ENCODE peak calls at places on chromosomes 2 and 18, in seven cellular contexts. X is spleen, R is cardiac muscle cell, S is type B pancreatic cell, Y is AG10803, J is kidney epithelial cell, Z is Caco-2. P is an unnamed sample.

GRCh38 chr2:86673976-86674670 is 46.0 kb upstream of the RMND5A start:
- DNase-seq in R (no peak), J (no peak), Z (no peak), S (no peak), Y (peak; percentile 12), X (no peak), P (no peak)

GRCh38 chr18:52236134-52236533 is 103.9 kb upstream of the DCC start:
- DNase-seq in X (no peak), Z (no peak), S (no peak), J (no peak), R (no peak), Y (peak; percentile 80), P (no peak)

GRCh38 chr2:222941510-222942032 is 80.7 kb downstream of the ACSL3 start:
- DNase-seq in Y (no peak), X (no peak), R (no peak), S (no peak), Z (no peak), J (no peak), P (no peak)

GRCh38 chr2:158181171-158181570 is 79.5 kb downstream of the UPP2 start:
- DNase-seq in X (no peak), Y (no peak), R (no peak), J (no peak), Z (no peak), S (no peak), P (no peak)

GRCh38 chr2:173307287-173307686 is 47.4 kb upstream of the CDCA7 start:
- DNase-seq in Y (no peak), J (no peak), X (no peak), Z (no peak), R (no peak), S (no peak), P (no peak)

GRCh38 chr2:240463274-240463865 is 27.9 kb downstream of the GPC1 start:
- DNase-seq in R (no peak), X (peak; percentile 71), Y (no peak), S (peak; percentile 69), J (no peak), Z (no peak), P (peak; percentile 84)

GRCh38 chr2:134440336-134440909 is 186.6 kb downstream of the MGAT5 start:
- DNase-seq in Z (no peak), R (no peak), X (peak; percentile 64), Y (no peak), J (no peak), S (no peak), P (no peak)

GRCh38 chr18:13285874-13286273 is 67.3 kb downstream of the LDLRAD4 start:
- DNase-seq in J (no peak), R (no peak), Z (no peak), X (no peak), S (no peak), Y (no peak), P (no peak)

GRCh38 chr2:30826916-30827315 is 19.7 kb upstream of the CAPN13 start:
- DNase-seq in Y (no peak), Z (no peak), S (no peak), X (no peak), J (no peak), R (no peak), P (no peak)

GRCh38 chr2:237483018-237483731 is 3.9 kb upstream of the MLPH start:
- DNase-seq in S (peak; percentile 50), Y (peak; percentile 42), X (peak; percentile 21), J (peak; percentile 85), R (no peak), Z (no peak), P (no peak)

GRCh38 chr2:42504364-42505230 is 10.8 kb upstream of the KCNG3 start:
- DNase-seq in J (no peak), R (no peak), Z (peak; percentile 34), S (no peak), X (no peak), Y (no peak), P (no peak)

GRCh38 chr2:28366496-28367282 is 26.0 kb upstream of the FOSL2 start:
- DNase-seq in R (peak; percentile 34), Y (no peak), J (no peak), Z (no peak), X (peak; percentile 83), S (no peak), P (peak; percentile 72)

GRCh38 chr2:113079123-113079522 is 11.4 kb downstream of the IL1F10 start:
- DNase-seq in X (no peak), R (no peak), J (peak; percentile 4), S (no peak), Z (no peak), Y (no peak), P (no peak)

GRCh38 chr2:181177376-181177775 is 197.0 kb downstream of the UBE2E3 start:
- DNase-seq in Z (no peak), J (no peak), Y (peak; percentile 26), R (no peak), X (no peak), S (no peak), P (no peak)

GRCh38 chr18:67243799-67244587 is 272.5 kb downstream of the DSEL start:
- DNase-seq in R (no peak), X (no peak), J (no peak), Z (no peak), Y (peak; percentile 12), S (no peak), P (no peak)

GRCh38 chr2:29841386-29842004 is 79.9 kb downstream of the ALK start:
- DNase-seq in R (peak; percentile 56), Y (peak; percentile 33), Z (no peak), J (no peak), X (no peak), S (no peak), P (no peak)

GRCh38 chr2:37904450-37904849 is 20.6 kb upstream of the RMDN2 start:
- DNase-seq in S (no peak), R (no peak), J (no peak), Z (no peak), Y (no peak), X (no peak), P (no peak)

GRCh38 chr18:3984163-3984757 is 470.8 kb downstream of the DLGAP1 start:
- DNase-seq in J (no peak), S (no peak), Y (no peak), X (no peak), Z (no peak), R (no peak), P (no peak)

GRCh38 chr2:212943351-212943750 is 208.1 kb downstream of the IKZF2 start:
- DNase-seq in Z (no peak), R (no peak), X (no peak), Y (peak; percentile 16), J (no peak), S (no peak), P (no peak)

GRCh38 chr2:10580170-10580539 is 109.6 kb downstream of the NOL10 start:
- DNase-seq in J (no peak), S (no peak), R (no peak), Z (no peak), Y (no peak), X (no peak), P (no peak)

GRCh38 chr2:126889501-126890135 is 9.1 kb upstream of the TEX51 start:
- DNase-seq in S (no peak), R (no peak), X (peak; percentile 57), Z (peak; percentile 25), J (no peak), Y (no peak), P (peak; percentile 56)

GRCh38 chr2:207128867-207129266 is 36.9 kb downstream of the KLF7 start:
- DNase-seq in S (no peak), X (no peak), R (no peak), Y (no peak), Z (no peak), J (no peak), P (no peak)

DNA sequence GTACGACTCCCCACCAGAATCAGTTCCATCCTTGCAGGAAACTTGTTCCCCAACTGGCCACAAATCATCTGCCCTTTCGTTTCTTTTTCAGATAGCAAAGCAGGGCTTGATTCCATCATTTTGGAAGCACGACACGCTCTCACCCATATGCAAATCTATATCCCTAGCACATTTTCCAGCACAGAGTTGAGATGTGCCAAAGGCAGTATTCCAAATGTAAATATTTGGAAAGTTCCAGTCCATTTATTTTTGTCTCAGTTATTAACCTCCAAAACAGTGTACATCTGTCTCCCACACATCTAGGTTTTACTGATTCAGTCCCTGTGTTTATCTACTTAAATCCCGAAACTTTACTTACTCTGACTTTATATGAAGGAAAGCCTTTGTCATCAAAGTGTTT is 128.8 kb upstream of the BCL2L11 start:
- DNase-seq in R (no peak), X (no peak), J (no peak), Z (no peak), S (no peak), Y (no peak), P (no peak)
- TF ChIP-seq CTCF in R (no peak), X (no peak), J (no peak), Z (no peak), S (no peak), Y (no peak), P (no peak)

GRCh38 chr2:53422979-53423378 is 344.6 kb upstream of the CHAC2 start:
- DNase-seq in Z (no peak), Y (peak; percentile 65), S (no peak), J (peak; percentile 9), R (peak; percentile 43), X (no peak), P (no peak)
- TF ChIP-seq CTCF in Z (peak; percentile 41), Y (peak; percentile 62), S (peak; percentile 68), J (peak; percentile 52), R (peak; percentile 61), X (no peak), P (peak; percentile 77)

DNA sequence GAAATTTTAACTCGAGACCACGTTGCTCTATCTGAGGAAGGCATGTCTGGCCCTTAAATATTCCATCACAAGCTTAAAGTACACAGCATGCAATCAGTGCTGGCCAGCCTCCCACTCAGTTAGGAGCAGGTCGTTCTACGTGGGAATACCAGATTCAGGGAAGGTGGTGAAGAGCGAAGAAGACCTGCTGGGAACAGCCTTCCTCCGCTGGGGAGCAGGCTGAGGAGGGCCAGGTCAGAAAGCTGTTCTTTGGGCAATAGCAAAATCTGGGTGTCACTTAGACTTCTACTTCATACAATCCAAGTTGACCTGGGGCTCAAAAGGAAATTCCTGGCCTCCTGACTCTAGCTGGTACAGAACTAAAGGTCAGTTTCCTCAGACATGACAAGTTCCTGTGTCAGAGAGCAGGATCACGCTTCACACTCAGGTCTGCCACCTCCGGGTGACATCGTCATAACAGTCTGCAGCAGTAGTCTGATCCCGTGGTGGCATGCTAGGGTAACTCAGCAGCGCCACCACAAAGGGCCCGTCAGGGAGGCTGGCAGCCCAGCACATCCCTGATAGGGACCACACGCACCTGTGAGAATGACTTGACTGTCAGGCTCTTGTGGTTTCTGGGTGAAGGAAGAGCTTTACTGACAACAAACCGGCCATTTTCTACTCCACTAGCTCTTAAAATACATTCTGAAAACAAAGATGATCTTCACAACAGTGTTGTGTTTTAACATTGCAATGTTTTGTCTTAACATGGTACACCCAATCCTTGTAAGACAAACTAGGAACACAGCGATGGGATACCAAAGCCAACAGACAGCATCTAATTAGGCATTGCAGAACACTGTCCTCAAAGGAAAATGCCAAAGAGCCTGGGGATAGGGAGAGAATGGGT is 35.2 kb upstream of the NAPG start:
- DNase-seq in J (no peak), Y (no peak), S (no peak), R (peak; percentile 39), Z (no peak), X (peak; percentile 91), P (no peak)
- TF ChIP-seq CTCF in J (no peak), Y (no peak), S (no peak), R (no peak), Z (no peak), X (peak; percentile 65), P (peak; percentile 9)

DNA sequence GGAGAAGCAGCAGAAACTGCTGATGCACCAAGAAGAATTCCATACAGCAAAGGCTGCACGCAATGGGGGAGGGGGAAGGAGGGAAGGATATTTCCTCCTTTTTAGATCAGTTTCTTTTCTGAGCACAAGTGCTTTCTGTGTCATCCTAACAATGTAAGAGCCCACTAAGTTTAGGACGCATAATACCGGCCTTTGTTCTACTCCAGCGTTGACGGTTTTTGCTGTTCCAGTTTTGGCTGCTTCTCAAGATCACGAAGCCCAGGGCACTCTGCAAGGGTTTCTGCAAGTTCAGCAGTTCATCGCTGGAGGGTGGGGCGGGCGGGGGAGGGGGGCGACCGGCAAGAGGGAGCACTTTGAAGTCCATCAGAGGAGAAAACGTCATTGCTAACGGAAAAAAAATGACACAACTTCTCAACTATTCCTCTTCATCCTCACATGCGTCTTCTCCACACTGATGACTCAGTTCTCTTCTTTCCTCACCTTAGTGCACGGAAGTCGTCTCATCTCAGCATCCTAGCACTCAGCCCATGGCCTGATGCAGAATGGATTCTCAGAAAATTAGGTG is 8.7 kb downstream of the FAM178B start:
- DNase-seq in Y (peak; percentile 38), Z (no peak), J (peak; percentile 44), S (no peak), R (no peak), X (no peak), P (no peak)
- TF ChIP-seq CTCF in Y (no peak), Z (no peak), J (no peak), S (no peak), R (no peak), X (no peak), P (no peak)